ENCODE peak calls at places on chromosomes 6 and 20, in seven cellular contexts. E is coronary artery; K is SK-MEL-5; L is activated CD4-positive, CD25-positive, alpha-beta regulatory T cell; H is CD8-positive, alpha-beta T cell; B is hypothalamus; C is activated T-cell treated with anti-CD3 and anti-CD28 coated beads for 24 hours. P is an unnamed sample.

GRCh38 chr6:38233161-38233791 is 406.5 kb downstream of the BTBD9 start:
- DNase-seq in E (no peak), K (no peak), L (no peak), H (no peak), B (no peak), C (no peak), P (no peak)

GRCh38 chr6:32972353-32973143 is 4.2 kb downstream of the BRD2 start:
- DNase-seq in E (peak), K (no peak), L (peak), H (peak), B (peak), C (no peak), P (no peak)

GRCh38 chr6:79170915-79171314 is 63.6 kb downstream of the HMGN3 start:
- DNase-seq in E (no peak), K (no peak), L (no peak), H (no peak), B (no peak), C (no peak), P (no peak)

GRCh38 chr6:150641398-150642139 is 41.9 kb downstream of the PLEKHG1 start:
- DNase-seq in E (no peak), K (peak), L (no peak), H (no peak), B (no peak), C (no peak), P (no peak)

GRCh38 chr6:159842035-159842434 is 42.0 kb downstream of the PNLDC1 start:
- DNase-seq in E (no peak), K (peak), L (no peak), H (no peak), B (no peak), C (no peak), P (no peak)

GRCh38 chr6:33197431-33198048 is 2.9 kb downstream of the RXRB start:
- DNase-seq in E (no peak), K (peak), L (no peak), H (peak), B (no peak), C (no peak), P (no peak)

GRCh38 chr6:15017251-15017650 is 228.6 kb upstream of the JARID2 start:
- DNase-seq in E (no peak), K (no peak), L (no peak), H (no peak), B (peak), C (no peak), P (no peak)

GRCh38 chr20:21513881-21514540 is at the start of gene NKX2-2:
- DNase-seq in E (peak), K (no peak), L (no peak), H (no peak), B (peak), C (no peak), P (no peak)

GRCh38 chr20:38969708-38970107 is 7.6 kb downstream of the DHX35 start:
- DNase-seq in E (no peak), K (no peak), L (no peak), H (no peak), B (no peak), C (no peak), P (no peak)

GRCh38 chr6:10048370-10049297 is 366.2 kb downstream of the TFAP2A start:
- DNase-seq in E (no peak), K (no peak), L (no peak), H (no peak), B (no peak), C (no peak), P (no peak)

GRCh38 chr6:32840604-32841246 is 2.2 kb upstream of the TAP2 start:
- DNase-seq in E (no peak), K (no peak), L (no peak), H (no peak), B (no peak), C (no peak), P (no peak)

GRCh38 chr20:44309763-44310663 is 989 bp downstream of the FITM2 start:
- DNase-seq in E (no peak), K (no peak), L (no peak), H (no peak), B (peak), C (no peak), P (no peak)

GRCh38 chr6:79872986-79873385 is 74.4 kb downstream of the ELOVL4 start:
- DNase-seq in E (no peak), K (no peak), L (no peak), H (no peak), B (no peak), C (no peak), P (peak)

GRCh38 chr6:128280960-128281359 is 239.4 kb downstream of the PTPRK start:
- DNase-seq in E (no peak), K (no peak), L (no peak), H (no peak), B (no peak), C (no peak), P (no peak)

GRCh38 chr20:11140359-11140758 is 466.6 kb upstream of the JAG1 start:
- DNase-seq in E (no peak), K (no peak), L (no peak), H (no peak), B (no peak), C (no peak), P (no peak)

GRCh38 chr6:81895511-81896185 is 143.2 kb upstream of the TENT5A start:
- DNase-seq in E (no peak), K (peak), L (no peak), H (no peak), B (no peak), C (no peak), P (no peak)

GRCh38 chr6:91447086-91447485 is 860.2 kb upstream of the MAP3K7 start:
- DNase-seq in E (no peak), K (no peak), L (no peak), H (no peak), B (no peak), C (no peak), P (no peak)

GRCh38 chr6:5905431-5906339 is 101.0 kb downstream of the NRN1 start:
- DNase-seq in E (peak), K (peak), L (no peak), H (no peak), B (peak), C (no peak), P (no peak)

GRCh38 chr6:169839029-169839481 is 87.6 kb downstream of the ERMARD start:
- DNase-seq in E (peak), K (no peak), L (no peak), H (no peak), B (no peak), C (no peak), P (no peak)

GRCh38 chr6:116568851-116569755 is 2.2 kb upstream of the RWDD1 start:
- DNase-seq in E (no peak), K (no peak), L (no peak), H (no peak), B (no peak), C (no peak), P (peak)

GRCh38 chr6:42834056-42834455 is 45.4 kb upstream of the RPL7L1 start:
- DNase-seq in E (no peak), K (no peak), L (no peak), H (no peak), B (no peak), C (no peak), P (no peak)

GRCh38 chr6:144335914-144336313 is 50.8 kb downstream of the UTRN start:
- DNase-seq in E (no peak), K (peak), L (no peak), H (peak), B (no peak), C (no peak), P (no peak)

GRCh38 chr6:7910654-7911344 is at the start of gene TXNDC5:
- DNase-seq in E (peak), K (peak), L (peak), H (peak), B (peak), C (peak), P (peak)

GRCh38 chr6:8275667-8276066 is 159.7 kb downstream of the SLC35B3 start:
- DNase-seq in E (no peak), K (no peak), L (no peak), H (no peak), B (no peak), C (no peak), P (no peak)

GRCh38 chr20:40865095-40865494 is 163.5 kb upstream of the TOP1 start:
- DNase-seq in E (no peak), K (no peak), L (no peak), H (no peak), B (no peak), C (no peak), P (no peak)

GRCh38 chr6:105136433-105137350 is 43.1 kb downstream of the POPDC3 start:
- DNase-seq in E (peak), K (peak), L (no peak), H (no peak), B (peak), C (peak), P (no peak)

GRCh38 chr6:35797837-35798526 is 859 bp upstream of the CLPS start:
- DNase-seq in E (no peak), K (no peak), L (no peak), H (no peak), B (no peak), C (no peak), P (no peak)

GRCh38 chr6:41274291-41274690 is 12.2 kb downstream of the TREM1 start:
- DNase-seq in E (no peak), K (no peak), L (no peak), H (no peak), B (no peak), C (no peak), P (no peak)

GRCh38 chr20:32995802-32996201 is 8.4 kb downstream of the SUN5 start:
- DNase-seq in E (no peak), K (peak), L (no peak), H (no peak), B (no peak), C (no peak), P (no peak)

P was measured in HL-60.